ENCODE peak calls at places on chromosomes 5 and 9, in seven cellular contexts. One of them, this sample, is unnamed.

GRCh38 chr5:126234563-126235195 is 188.5 kb upstream of the GRAMD2B start:
- DNase-seq in left ventricle myocardium inferior: no peak
- DNase-seq in gastrocnemius medialis: no peak
- DNase-seq in GM06990: no peak
- DNase-seq in CD8-positive, alpha-beta T cell: no peak
- DNase-seq in heart right ventricle: no peak
- DNase-seq in AG04450: no peak
- DNase-seq in this sample: no peak

GRCh38 chr9:114055061-114055460 is 23.0 kb downstream of the AMBP start:
- DNase-seq in left ventricle myocardium inferior: no peak
- DNase-seq in gastrocnemius medialis: no peak
- DNase-seq in GM06990: no peak
- DNase-seq in CD8-positive, alpha-beta T cell: no peak
- DNase-seq in heart right ventricle: no peak
- DNase-seq in AG04450: no peak
- DNase-seq in this sample: no peak

GRCh38 chr5:93454896-93455295 is 126.1 kb downstream of the NR2F1-AS1 start:
- DNase-seq in left ventricle myocardium inferior: no peak
- DNase-seq in gastrocnemius medialis: no peak
- DNase-seq in GM06990: no peak
- DNase-seq in CD8-positive, alpha-beta T cell: no peak
- DNase-seq in heart right ventricle: no peak
- DNase-seq in AG04450: no peak
- DNase-seq in this sample: no peak

GRCh38 chr5:169190860-169191259 is 110.1 kb downstream of the SLIT3 start:
- DNase-seq in left ventricle myocardium inferior: no peak
- DNase-seq in gastrocnemius medialis: no peak
- DNase-seq in GM06990: no peak
- DNase-seq in CD8-positive, alpha-beta T cell: no peak
- DNase-seq in heart right ventricle: no peak
- DNase-seq in AG04450: no peak
- DNase-seq in this sample: no peak

GRCh38 chr9:38622083-38622674 is 1.8 kb upstream of the ANKRD18A start:
- DNase-seq in left ventricle myocardium inferior: no peak
- DNase-seq in gastrocnemius medialis: no peak
- DNase-seq in GM06990: no peak
- DNase-seq in CD8-positive, alpha-beta T cell: no peak
- DNase-seq in heart right ventricle: peak; percentile 14
- DNase-seq in AG04450: no peak
- DNase-seq in this sample: no peak

GRCh38 chr5:63170496-63170895 is 591.9 kb downstream of the LRRC70 start:
- DNase-seq in left ventricle myocardium inferior: no peak
- DNase-seq in gastrocnemius medialis: no peak
- DNase-seq in GM06990: no peak
- DNase-seq in CD8-positive, alpha-beta T cell: no peak
- DNase-seq in heart right ventricle: no peak
- DNase-seq in AG04450: no peak
- DNase-seq in this sample: no peak

GRCh38 chr5:23208959-23209431 is 298.4 kb upstream of the PRDM9 start:
- DNase-seq in left ventricle myocardium inferior: no peak
- DNase-seq in gastrocnemius medialis: no peak
- DNase-seq in GM06990: no peak
- DNase-seq in CD8-positive, alpha-beta T cell: no peak
- DNase-seq in heart right ventricle: no peak
- DNase-seq in AG04450: no peak
- DNase-seq in this sample: no peak

GRCh38 chr9:18976368-18977238 is 56.4 kb downstream of the SAXO1 start:
- DNase-seq in left ventricle myocardium inferior: no peak
- DNase-seq in gastrocnemius medialis: no peak
- DNase-seq in GM06990: no peak
- DNase-seq in CD8-positive, alpha-beta T cell: no peak
- DNase-seq in heart right ventricle: no peak
- DNase-seq in AG04450: peak; percentile 74
- DNase-seq in this sample: no peak

GRCh38 chr5:113293613-113294340 is 141.0 kb downstream of the TSSK1B start:
- DNase-seq in left ventricle myocardium inferior: no peak
- DNase-seq in gastrocnemius medialis: no peak
- DNase-seq in GM06990: peak; percentile 17
- DNase-seq in CD8-positive, alpha-beta T cell: no peak
- DNase-seq in heart right ventricle: no peak
- DNase-seq in AG04450: no peak
- DNase-seq in this sample: no peak

GRCh38 chr5:103207653-103208052 is 50.9 kb upstream of the MACIR start:
- DNase-seq in left ventricle myocardium inferior: no peak
- DNase-seq in gastrocnemius medialis: no peak
- DNase-seq in GM06990: no peak
- DNase-seq in CD8-positive, alpha-beta T cell: no peak
- DNase-seq in heart right ventricle: no peak
- DNase-seq in AG04450: no peak
- DNase-seq in this sample: no peak

GRCh38 chr9:6224393-6225154 is 9.0 kb downstream of the IL33 start:
- DNase-seq in left ventricle myocardium inferior: no peak
- DNase-seq in gastrocnemius medialis: no peak
- DNase-seq in GM06990: no peak
- DNase-seq in CD8-positive, alpha-beta T cell: no peak
- DNase-seq in heart right ventricle: no peak
- DNase-seq in AG04450: no peak
- DNase-seq in this sample: no peak

GRCh38 chr9:129650680-129651235 is 8.8 kb upstream of the ASB6 start:
- DNase-seq in left ventricle myocardium inferior: no peak
- DNase-seq in gastrocnemius medialis: no peak
- DNase-seq in GM06990: no peak
- DNase-seq in CD8-positive, alpha-beta T cell: no peak
- DNase-seq in heart right ventricle: no peak
- DNase-seq in AG04450: no peak
- DNase-seq in this sample: no peak

GRCh38 chr5:60036539-60036938 is 143.0 kb upstream of the PDE4D start:
- DNase-seq in left ventricle myocardium inferior: no peak
- DNase-seq in gastrocnemius medialis: no peak
- DNase-seq in GM06990: no peak
- DNase-seq in CD8-positive, alpha-beta T cell: no peak
- DNase-seq in heart right ventricle: no peak
- DNase-seq in AG04450: no peak
- DNase-seq in this sample: no peak

GRCh38 chr5:73447234-73448071 is 1.1 kb downstream of the FOXD1 start:
- DNase-seq in left ventricle myocardium inferior: no peak
- DNase-seq in gastrocnemius medialis: no peak
- DNase-seq in GM06990: no peak
- DNase-seq in CD8-positive, alpha-beta T cell: peak; percentile 46
- DNase-seq in heart right ventricle: no peak
- DNase-seq in AG04450: no peak
- DNase-seq in this sample: peak; percentile 64

GRCh38 chr9:24614070-24614469 is 68.4 kb upstream of the IZUMO3 start:
- DNase-seq in left ventricle myocardium inferior: no peak
- DNase-seq in gastrocnemius medialis: no peak
- DNase-seq in GM06990: no peak
- DNase-seq in CD8-positive, alpha-beta T cell: no peak
- DNase-seq in heart right ventricle: no peak
- DNase-seq in AG04450: no peak
- DNase-seq in this sample: no peak

GRCh38 chr9:19988281-19988680 is 199.4 kb upstream of the SLC24A2 start:
- DNase-seq in left ventricle myocardium inferior: no peak
- DNase-seq in gastrocnemius medialis: no peak
- DNase-seq in GM06990: no peak
- DNase-seq in CD8-positive, alpha-beta T cell: no peak
- DNase-seq in heart right ventricle: no peak
- DNase-seq in AG04450: no peak
- DNase-seq in this sample: no peak

GRCh38 chr9:137112564-137113384 is 1.8 kb downstream of the DPP7 start:
- DNase-seq in left ventricle myocardium inferior: no peak
- DNase-seq in gastrocnemius medialis: no peak
- DNase-seq in GM06990: no peak
- DNase-seq in CD8-positive, alpha-beta T cell: peak; percentile 17
- DNase-seq in heart right ventricle: no peak
- DNase-seq in AG04450: no peak
- DNase-seq in this sample: no peak

GRCh38 chr5:168467755-168468280 is 18.5 kb upstream of the RARS1 start:
- DNase-seq in left ventricle myocardium inferior: no peak
- DNase-seq in gastrocnemius medialis: no peak
- DNase-seq in GM06990: no peak
- DNase-seq in CD8-positive, alpha-beta T cell: no peak
- DNase-seq in heart right ventricle: no peak
- DNase-seq in AG04450: no peak
- DNase-seq in this sample: no peak

GRCh38 chr5:168681556-168682183 is 102.5 kb upstream of the PANK3 start:
- DNase-seq in left ventricle myocardium inferior: peak; percentile 31
- DNase-seq in gastrocnemius medialis: no peak
- DNase-seq in GM06990: no peak
- DNase-seq in CD8-positive, alpha-beta T cell: no peak
- DNase-seq in heart right ventricle: peak; percentile 56
- DNase-seq in AG04450: no peak
- DNase-seq in this sample: peak; percentile 16

GRCh38 chr9:121307976-121308375 is 40.0 kb downstream of the GSN start:
- DNase-seq in left ventricle myocardium inferior: no peak
- DNase-seq in gastrocnemius medialis: peak; percentile 11
- DNase-seq in GM06990: no peak
- DNase-seq in CD8-positive, alpha-beta T cell: no peak
- DNase-seq in heart right ventricle: no peak
- DNase-seq in AG04450: no peak
- DNase-seq in this sample: no peak

GRCh38 chr5:179274321-179275315 is 70.6 kb downstream of the ADAMTS2 start:
- DNase-seq in left ventricle myocardium inferior: no peak
- DNase-seq in gastrocnemius medialis: no peak
- DNase-seq in GM06990: no peak
- DNase-seq in CD8-positive, alpha-beta T cell: no peak
- DNase-seq in heart right ventricle: no peak
- DNase-seq in AG04450: no peak
- DNase-seq in this sample: no peak

GRCh38 chr5:54885636-54886035 is 99.8 kb downstream of the ESM1 start:
- DNase-seq in left ventricle myocardium inferior: no peak
- DNase-seq in gastrocnemius medialis: no peak
- DNase-seq in GM06990: no peak
- DNase-seq in CD8-positive, alpha-beta T cell: no peak
- DNase-seq in heart right ventricle: no peak
- DNase-seq in AG04450: no peak
- DNase-seq in this sample: no peak

GRCh38 chr5:54894957-54895815 is 90.2 kb downstream of the ESM1 start:
- DNase-seq in left ventricle myocardium inferior: no peak
- DNase-seq in gastrocnemius medialis: no peak
- DNase-seq in GM06990: no peak
- DNase-seq in CD8-positive, alpha-beta T cell: no peak
- DNase-seq in heart right ventricle: no peak
- DNase-seq in AG04450: no peak
- DNase-seq in this sample: no peak

GRCh38 chr5:54886866-54887265 is 98.5 kb downstream of the ESM1 start:
- DNase-seq in left ventricle myocardium inferior: no peak
- DNase-seq in gastrocnemius medialis: no peak
- DNase-seq in GM06990: no peak
- DNase-seq in CD8-positive, alpha-beta T cell: no peak
- DNase-seq in heart right ventricle: no peak
- DNase-seq in AG04450: no peak
- DNase-seq in this sample: no peak

GRCh38 chr5:54887663-54888062 is 97.7 kb downstream of the ESM1 start:
- DNase-seq in left ventricle myocardium inferior: no peak
- DNase-seq in gastrocnemius medialis: no peak
- DNase-seq in GM06990: no peak
- DNase-seq in CD8-positive, alpha-beta T cell: no peak
- DNase-seq in heart right ventricle: no peak
- DNase-seq in AG04450: no peak
- DNase-seq in this sample: no peak

DNA sequence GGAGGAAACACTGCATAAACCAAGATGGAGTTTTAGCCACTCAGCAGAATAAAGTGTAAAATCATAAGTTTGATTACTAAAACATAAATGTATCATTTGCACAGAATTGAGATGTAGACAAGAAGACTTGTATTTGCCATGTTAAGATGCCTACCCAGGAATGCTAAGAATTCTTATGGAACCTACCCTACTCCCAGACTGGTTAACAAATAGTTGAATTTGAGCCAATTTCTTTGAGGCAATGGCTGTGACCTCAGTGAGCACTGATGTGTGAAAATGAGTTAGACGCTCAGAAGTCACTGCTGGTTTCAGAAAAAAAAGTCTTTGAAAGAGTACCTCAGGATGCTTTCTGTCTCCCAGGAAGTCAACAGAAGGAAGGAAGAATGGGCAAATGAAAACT is 95.6 kb downstream of the ESM1 start:
- DNase-seq in left ventricle myocardium inferior: no peak
- DNase-seq in gastrocnemius medialis: no peak
- DNase-seq in GM06990: no peak
- DNase-seq in CD8-positive, alpha-beta T cell: no peak
- DNase-seq in heart right ventricle: no peak
- DNase-seq in AG04450: no peak
- DNase-seq in this sample: no peak
- H3K27me3 ChIP-seq in left ventricle myocardium inferior: peaks cover 36% of the 10 kb centered on the region
- H3K27me3 ChIP-seq in gastrocnemius medialis: peaks cover 1% of the 10 kb centered on the region
- H3K27me3 ChIP-seq in GM06990: no peaks in the 10 kb centered on the region
- H3K27me3 ChIP-seq in CD8-positive, alpha-beta T cell: no peaks in the 10 kb centered on the region
- H3K27me3 ChIP-seq in heart right ventricle: peaks cover 14% of the 10 kb centered on the region
- H3K27me3 ChIP-seq in AG04450: peaks cover 4% of the 10 kb centered on the region
- H3K27me3 ChIP-seq in this sample: peaks cover 38% of the 10 kb centered on the region

GRCh38 chr5:55223988-55224240 is 3.2 kb downstream of the MCIDAS start:
- DNase-seq in left ventricle myocardium inferior: no peak
- DNase-seq in gastrocnemius medialis: no peak
- DNase-seq in GM06990: no peak
- DNase-seq in CD8-positive, alpha-beta T cell: no peak
- DNase-seq in heart right ventricle: no peak
- DNase-seq in AG04450: no peak
- DNase-seq in this sample: no peak
- H3K27me3 ChIP-seq in left ventricle myocardium inferior: peaks cover 100% of the 10 kb centered on the region
- H3K27me3 ChIP-seq in gastrocnemius medialis: peaks cover 93% of the 10 kb centered on the region
- H3K27me3 ChIP-seq in GM06990: peaks cover 5% of the 10 kb centered on the region
- H3K27me3 ChIP-seq in CD8-positive, alpha-beta T cell: peaks cover 76% of the 10 kb centered on the region
- H3K27me3 ChIP-seq in heart right ventricle: peaks cover 100% of the 10 kb centered on the region
- H3K27me3 ChIP-seq in AG04450: peaks cover 91% of the 10 kb centered on the region
- H3K27me3 ChIP-seq in this sample: peaks cover 61% of the 10 kb centered on the region

GRCh38 chr5:36836831-36837230 is 39.7 kb upstream of the NIPBL start:
- DNase-seq in left ventricle myocardium inferior: no peak
- DNase-seq in gastrocnemius medialis: no peak
- DNase-seq in GM06990: no peak
- DNase-seq in CD8-positive, alpha-beta T cell: no peak
- DNase-seq in heart right ventricle: no peak
- DNase-seq in AG04450: no peak
- DNase-seq in this sample: no peak

GRCh38 chr5:36826694-36827093 is 49.9 kb upstream of the NIPBL start:
- DNase-seq in left ventricle myocardium inferior: no peak
- DNase-seq in gastrocnemius medialis: no peak
- DNase-seq in GM06990: no peak
- DNase-seq in CD8-positive, alpha-beta T cell: no peak
- DNase-seq in heart right ventricle: no peak
- DNase-seq in AG04450: no peak
- DNase-seq in this sample: no peak

GRCh38 chr5:36832274-36832673 is 44.3 kb upstream of the NIPBL start:
- DNase-seq in left ventricle myocardium inferior: no peak
- DNase-seq in gastrocnemius medialis: no peak
- DNase-seq in GM06990: no peak
- DNase-seq in CD8-positive, alpha-beta T cell: no peak
- DNase-seq in heart right ventricle: no peak
- DNase-seq in AG04450: no peak
- DNase-seq in this sample: no peak
- H3K27me3 ChIP-seq in left ventricle myocardium inferior: no peaks in the 10 kb centered on the region
- H3K27me3 ChIP-seq in gastrocnemius medialis: no peaks in the 10 kb centered on the region
- H3K27me3 ChIP-seq in GM06990: no peaks in the 10 kb centered on the region
- H3K27me3 ChIP-seq in CD8-positive, alpha-beta T cell: no peaks in the 10 kb centered on the region
- H3K27me3 ChIP-seq in heart right ventricle: no peaks in the 10 kb centered on the region
- H3K27me3 ChIP-seq in AG04450: peaks cover 10% of the 10 kb centered on the region
- H3K27me3 ChIP-seq in this sample: peaks cover 11% of the 10 kb centered on the region

DNA sequence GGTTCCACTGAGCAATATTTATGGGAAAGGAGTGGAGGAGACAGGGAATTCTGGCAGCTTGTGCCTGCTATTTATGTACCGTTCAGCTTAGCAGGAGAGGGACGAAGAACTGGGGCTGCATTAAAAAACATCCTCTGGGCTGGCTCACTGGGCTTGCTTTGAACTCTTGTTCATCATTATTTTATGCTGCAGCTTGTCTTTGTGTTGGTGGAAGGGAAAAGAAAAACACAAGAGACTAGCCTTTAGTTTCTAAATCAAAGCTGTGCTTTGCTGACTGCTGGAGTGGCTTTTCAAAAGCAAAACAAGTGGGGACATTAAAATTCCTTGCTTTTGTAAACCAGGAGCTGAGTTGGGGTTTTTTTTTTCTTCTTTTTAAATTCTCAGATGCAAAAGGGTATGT is 5.9 kb upstream of the RGMB start:
- DNase-seq in left ventricle myocardium inferior: no peak
- DNase-seq in gastrocnemius medialis: no peak
- DNase-seq in GM06990: no peak
- DNase-seq in CD8-positive, alpha-beta T cell: no peak
- DNase-seq in heart right ventricle: no peak
- DNase-seq in AG04450: no peak
- DNase-seq in this sample: no peak
- H3K27me3 ChIP-seq in left ventricle myocardium inferior: peaks cover 24% of the 10 kb centered on the region
- H3K27me3 ChIP-seq in gastrocnemius medialis: no peaks in the 10 kb centered on the region
- H3K27me3 ChIP-seq in GM06990: peaks cover 2% of the 10 kb centered on the region
- H3K27me3 ChIP-seq in CD8-positive, alpha-beta T cell: peaks cover 6% of the 10 kb centered on the region
- H3K27me3 ChIP-seq in heart right ventricle: peaks cover 81% of the 10 kb centered on the region
- H3K27me3 ChIP-seq in AG04450: no peaks in the 10 kb centered on the region
- H3K27me3 ChIP-seq in this sample: peaks cover 36% of the 10 kb centered on the region

This sample was measured in CD4-positive, CD25-positive, alpha-beta regulatory T cell.